ENCODE peak calls at places on chromosomes 16 and 17, in six cellular contexts. W is cardiac muscle cell, U is PC-3, K is kidney, G is IMR-90, J is heart right ventricle. M is an unnamed sample.

GRCh38 chr16:84677849-84678248 is 22.0 kb upstream of the USP10 start:
- DNase-seq in G (no peak), K (peak; percentile 7), W (no peak), U (no peak), J (no peak), M (no peak)

GRCh38 chr17:80870401-80870800 is 121.2 kb upstream of the CHMP6 start:
- DNase-seq in K (peak; percentile 11), W (no peak), J (no peak), U (no peak), G (no peak), M (peak; percentile 36)

GRCh38 chr17:44777394-44778348 is 18.9 kb downstream of the ADAM11 start:
- DNase-seq in U (no peak), W (no peak), G (no peak), J (no peak), K (peak; percentile 75), M (no peak)

GRCh38 chr16:28538733-28539596 is at the start of gene NUPR1:
- DNase-seq in U (peak; percentile 93), W (peak; percentile 99), K (peak; percentile 95), J (peak; percentile 97), G (peak; percentile 97), M (peak; percentile 69)

GRCh38 chr17:80825471-80826345 is 165.9 kb upstream of the CHMP6 start:
- DNase-seq in U (no peak), G (no peak), J (no peak), K (peak; percentile 56), W (no peak), M (peak; percentile 51)

GRCh38 chr17:65953316-65954147 is 238.4 kb downstream of the CEP112 start:
- DNase-seq in G (no peak), U (no peak), W (no peak), K (no peak), J (no peak), M (no peak)

GRCh38 chr16:1449201-1449788 is 4.9 kb upstream of the CCDC154 start:
- DNase-seq in W (no peak), J (no peak), G (no peak), K (no peak), U (no peak), M (no peak)

GRCh38 chr16:11256657-11257130 is 690 bp upstream of the SOCS1 start:
- DNase-seq in J (peak; percentile 63), G (peak; percentile 25), W (peak; percentile 72), U (peak; percentile 41), K (no peak), M (no peak)

GRCh38 chr17:46889519-46889918 is 33.4 kb upstream of the GOSR2 start:
- DNase-seq in U (no peak), K (no peak), J (no peak), W (no peak), G (no peak), M (no peak)

GRCh38 chr17:80176757-80177156 is 6.9 kb downstream of the CARD14 start:
- DNase-seq in J (no peak), W (no peak), U (no peak), K (no peak), G (no peak), M (no peak)

GRCh38 chr17:79658811-79659207 is 48.0 kb upstream of the RBFOX3 start:
- DNase-seq in G (peak; percentile 21), U (peak; percentile 32), W (peak; percentile 45), K (no peak), J (no peak), M (no peak)

GRCh38 chr16:10577305-10578202 is 2.8 kb downstream of the EMP2 start:
- DNase-seq in W (no peak), U (peak; percentile 41), K (peak; percentile 71), G (no peak), J (peak; percentile 66), M (no peak)

GRCh38 chr16:72833491-72833890 is 214.4 kb downstream of the ZFHX3 start:
- DNase-seq in J (no peak), W (no peak), U (no peak), K (no peak), G (no peak), M (no peak)
- TF ChIP-seq CTCF in J (no peak), W (no peak), U (no peak), K (no peak), G (no peak), M (no peak)

GRCh38 chr16:47129755-47130435 is 13.8 kb downstream of the NETO2 start:
- DNase-seq in J (no peak), K (no peak), W (peak; percentile 42), U (no peak), G (no peak), M (no peak)

DNA sequence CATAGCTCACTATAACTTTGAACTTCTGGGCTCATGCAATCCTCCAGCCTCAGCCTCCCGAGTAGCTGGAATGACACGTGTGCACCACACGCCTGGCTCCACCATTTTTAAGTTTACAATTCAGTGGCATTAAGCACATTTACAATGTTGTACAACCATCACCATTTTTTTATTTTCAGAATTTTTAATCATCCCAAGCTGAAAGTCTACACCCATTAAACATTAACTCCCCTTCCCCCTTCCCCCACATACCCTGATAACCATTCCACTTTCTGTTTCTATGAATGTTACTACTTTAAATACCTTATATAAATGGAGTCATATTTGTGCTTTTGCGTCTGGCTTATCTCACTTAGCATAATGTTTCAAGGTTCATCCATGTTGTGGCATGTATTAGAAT is 18.0 kb downstream of the NETO2 start:
- DNase-seq in K (no peak), J (no peak), G (no peak), W (no peak), U (no peak), M (no peak)
- H3K4me1 ChIP-seq in K (no peaks in the 10 kb centered on the region), J (no peaks in the 10 kb centered on the region), G (no peaks in the 10 kb centered on the region), W (no peaks in the 10 kb centered on the region), U (no peaks in the 10 kb centered on the region), M (no peaks in the 10 kb centered on the region)

GRCh38 chr16:81519298-81520150 is 74.9 kb downstream of the CMIP start:
- DNase-seq in U (peak; percentile 39), G (no peak), K (no peak), W (no peak), J (no peak), M (no peak)
- TF ChIP-seq CTCF in U (no peak), G (no peak), K (no peak), W (no peak), J (no peak), M (no peak)

DNA sequence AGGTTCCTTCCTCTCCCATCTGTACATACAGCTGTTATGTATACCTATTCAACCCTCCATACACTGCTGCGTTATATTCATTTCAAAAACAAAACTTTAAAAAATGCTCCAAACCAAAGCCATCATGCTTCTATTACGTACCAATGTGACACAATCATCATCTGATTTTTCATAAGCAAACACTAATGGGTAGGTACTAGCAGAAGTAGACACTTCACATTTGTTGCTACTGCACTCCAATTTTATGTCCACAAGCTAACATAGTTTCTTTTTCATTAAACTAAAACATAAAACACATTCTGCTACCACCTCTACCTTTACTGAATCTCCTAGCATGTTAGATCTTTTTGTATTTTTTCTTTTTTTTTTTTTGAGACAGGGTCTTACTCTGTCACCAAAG is 57.5 kb downstream of the PARN start:
- DNase-seq in K (no peak), G (no peak), W (no peak), J (no peak), U (no peak), M (no peak)
- H3K4me1 ChIP-seq in K (no peaks in the 10 kb centered on the region), G (no peaks in the 10 kb centered on the region), W (no peaks in the 10 kb centered on the region), J (no peaks in the 10 kb centered on the region), U (no peaks in the 10 kb centered on the region), M (no peaks in the 10 kb centered on the region)

DNA sequence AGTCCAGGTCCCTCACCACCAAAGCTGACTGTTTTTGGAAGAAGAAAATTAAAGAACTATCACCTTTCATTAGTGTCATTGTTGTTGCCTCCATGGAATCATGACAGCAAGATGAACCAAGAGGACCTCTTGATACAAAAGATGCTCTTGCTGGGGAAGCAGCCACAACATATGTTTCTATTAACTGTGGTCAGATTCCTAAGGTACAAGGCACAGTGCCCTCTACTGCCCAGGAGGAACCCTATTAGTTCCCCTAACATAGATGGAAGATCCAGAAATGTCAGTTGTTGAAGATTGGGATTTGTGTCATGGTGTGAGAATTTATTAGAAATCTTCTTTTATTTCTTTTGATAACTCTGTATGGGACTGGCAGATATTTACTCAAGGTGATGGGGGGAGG is 188.2 kb upstream of the ANKFN1 start:
- DNase-seq in J (no peak), W (no peak), U (no peak), G (no peak), K (no peak), M (no peak)
- TF ChIP-seq CTCF in J (no peak), W (no peak), U (peak; percentile 26), G (no peak), K (no peak), M (no peak)

GRCh38 chr17:76672270-76672851 is 28.8 kb upstream of the ST6GALNAC1 start:
- DNase-seq in K (no peak), U (peak; percentile 36), J (no peak), G (no peak), W (no peak), M (no peak)
- H3K4me1 ChIP-seq in K (peaks cover 14% of the 10 kb centered on the region), U (peaks cover 14% of the 10 kb centered on the region), J (peaks cover 20% of the 10 kb centered on the region), G (peaks cover 18% of the 10 kb centered on the region), W (peaks cover 11% of the 10 kb centered on the region), M (peaks cover 9% of the 10 kb centered on the region)

GRCh38 chr16:67884-68789 is 4.3 kb downstream of the RHBDF1 start:
- DNase-seq in G (peak; percentile 49), U (no peak), W (no peak), K (peak; percentile 68), J (no peak), M (no peak)
- TF ChIP-seq CTCF in G (no peak), U (no peak), W (no peak), K (no peak), J (no peak), M (no peak)

GRCh38 chr16:20899503-20900298 is 457 bp downstream of the DCUN1D3 start:
- DNase-seq in J (no peak), W (no peak), U (no peak), K (peak; percentile 86), G (no peak), M (no peak)
- H3K4me1 ChIP-seq in J (peaks cover 66% of the 10 kb centered on the region), W (peaks cover 33% of the 10 kb centered on the region), U (peaks cover 58% of the 10 kb centered on the region), K (peaks cover 22% of the 10 kb centered on the region), G (peaks cover 10% of the 10 kb centered on the region), M (peaks cover 36% of the 10 kb centered on the region)

GRCh38 chr17:17172990-17173389 is 33.1 kb downstream of the PLD6 start:
- DNase-seq in W (no peak), J (no peak), G (no peak), K (no peak), U (no peak), M (no peak)
- TF ChIP-seq CTCF in W (no peak), J (no peak), G (no peak), K (no peak), U (no peak), M (no peak)

M was measured in RWPE2.